ENCODE peak calls at places on chromosome 4, in nine cellular contexts. I is right lobe of liver; S is CD8-positive, alpha-beta T cell; T is lower leg skin; Q is tibial artery; A is esophagus squamous epithelium; G is GM12865; F is fibroblast of lung; L is left lung. H is an unnamed sample.

GRCh38 chr4:113697429-113697828 is 64.1 kb downstream of the CAMK2D start:
- DNase-seq in I (no peak), S (no peak), T (no peak), Q (no peak), A (no peak), G (no peak), F (no peak), L (no peak), H (no peak)

GRCh38 chr4:10296730-10297129 is 160.5 kb downstream of the ZNF518B start:
- DNase-seq in I (no peak), S (no peak), T (peak), Q (no peak), A (no peak), G (no peak), F (no peak), L (no peak), H (no peak)

GRCh38 chr4:119825696-119826095 is 197.1 kb upstream of the PDE5A start:
- DNase-seq in I (no peak), S (no peak), T (no peak), Q (no peak), A (no peak), G (no peak), F (no peak), L (no peak), H (no peak)

GRCh38 chr4:15150636-15151432 is 148.6 kb downstream of the CPEB2 start:
- DNase-seq in I (no peak), S (no peak), T (no peak), Q (no peak), A (no peak), G (no peak), F (no peak), L (no peak), H (no peak)

GRCh38 chr4:83149885-83150562 is 35.5 kb upstream of the PLAC8 start:
- DNase-seq in I (no peak), S (no peak), T (no peak), Q (no peak), A (no peak), G (no peak), F (no peak), L (no peak), H (no peak)

GRCh38 chr4:6474705-6475457 is 2.5 kb upstream of the PPP2R2C start:
- DNase-seq in I (no peak), S (no peak), T (no peak), Q (no peak), A (no peak), G (no peak), F (no peak), L (no peak), H (no peak)

GRCh38 chr4:113435893-113436292 is 325.6 kb downstream of the CAMK2D start:
- DNase-seq in I (no peak), S (no peak), T (peak), Q (peak), A (no peak), G (no peak), F (peak), L (no peak), H (no peak)

GRCh38 chr4:2261853-2262144 is at the start of gene MXD4:
- DNase-seq in I (no peak), S (no peak), T (no peak), Q (no peak), A (no peak), G (no peak), F (no peak), L (no peak), H (no peak)

GRCh38 chr4:185254434-185254833 is 45.0 kb downstream of the SNX25 start:
- DNase-seq in I (no peak), S (no peak), T (no peak), Q (no peak), A (no peak), G (no peak), F (no peak), L (no peak), H (no peak)

GRCh38 chr4:177214935-177215334 is 94.7 kb upstream of the NEIL3 start:
- DNase-seq in I (no peak), S (no peak), T (no peak), Q (no peak), A (no peak), G (no peak), F (no peak), L (no peak), H (no peak)

GRCh38 chr4:189974056-189974455 is 33.4 kb downstream of the FRG1 start:
- DNase-seq in I (no peak), S (no peak), T (no peak), Q (no peak), A (no peak), G (no peak), F (peak), L (no peak), H (no peak)

GRCh38 chr4:145851516-145852201 is 87.0 kb downstream of the ZNF827 start:
- DNase-seq in I (no peak), S (no peak), T (no peak), Q (no peak), A (no peak), G (no peak), F (no peak), L (no peak), H (no peak)

GRCh38 chr4:121656269-121656641 is 40.5 kb downstream of the ANXA5 start:
- DNase-seq in I (no peak), S (no peak), T (peak), Q (peak), A (no peak), G (peak), F (peak), L (no peak), H (peak)

GRCh38 chr4:1072830-1073446 is 40.4 kb downstream of the RNF212 start:
- DNase-seq in I (peak), S (peak), T (peak), Q (peak), A (no peak), G (peak), F (peak), L (no peak), H (peak)

GRCh38 chr4:18234108-18234507 is 212.6 kb upstream of the LCORL start:
- DNase-seq in I (no peak), S (no peak), T (no peak), Q (no peak), A (no peak), G (no peak), F (no peak), L (no peak), H (no peak)

GRCh38 chr4:77913353-77913752 is 50.7 kb downstream of the MRPL1 start:
- DNase-seq in I (no peak), S (no peak), T (no peak), Q (no peak), A (no peak), G (no peak), F (no peak), L (no peak), H (no peak)

GRCh38 chr4:114040319-114041116 is 61.1 kb upstream of the ARSJ start:
- DNase-seq in I (no peak), S (no peak), T (no peak), Q (no peak), A (no peak), G (peak), F (peak), L (no peak), H (no peak)

GRCh38 chr4:127849505-127850234 is 31.0 kb upstream of the PLK4 start:
- DNase-seq in I (no peak), S (no peak), T (no peak), Q (no peak), A (no peak), G (no peak), F (peak), L (no peak), H (no peak)

GRCh38 chr4:138263438-138263837 is 21.3 kb upstream of the SLC7A11 start:
- DNase-seq in I (no peak), S (no peak), T (no peak), Q (no peak), A (no peak), G (no peak), F (peak), L (no peak), H (no peak)

GRCh38 chr4:159178147-159178541 is 75.3 kb downstream of the RAPGEF2 start:
- DNase-seq in I (no peak), S (no peak), T (no peak), Q (no peak), A (no peak), G (no peak), F (peak), L (no peak), H (no peak)

GRCh38 chr4:153209410-153209809 is 5.2 kb downstream of the TRIM2 start:
- DNase-seq in I (no peak), S (no peak), T (no peak), Q (no peak), A (no peak), G (no peak), F (no peak), L (no peak), H (no peak)

GRCh38 chr4:51880016-51880915 is 37.3 kb downstream of the DCUN1D4 start:
- DNase-seq in I (peak), S (no peak), T (no peak), Q (no peak), A (no peak), G (no peak), F (no peak), L (no peak), H (no peak)

GRCh38 chr4:140641789-140642439 is 73.2 kb upstream of the UCP1 start:
- DNase-seq in I (peak), S (no peak), T (no peak), Q (no peak), A (no peak), G (no peak), F (peak), L (peak), H (no peak)

GRCh38 chr4:48905363-48906015 is 1.1 kb downstream of the OCIAD2 start:
- DNase-seq in I (peak), S (no peak), T (no peak), Q (no peak), A (no peak), G (no peak), F (peak), L (no peak), H (no peak)

GRCh38 chr4:105145059-105145912 is 1.4 kb upstream of the TET2 start:
- DNase-seq in I (no peak), S (no peak), T (no peak), Q (no peak), A (no peak), G (peak), F (peak), L (no peak), H (no peak)

GRCh38 chr4:157558016-157558415 is 337.5 kb downstream of the GRIA2 start:
- DNase-seq in I (no peak), S (no peak), T (no peak), Q (no peak), A (no peak), G (no peak), F (no peak), L (no peak), H (no peak)

GRCh38 chr4:176769519-176769918 is 23.2 kb downstream of the VEGFC start:
- DNase-seq in I (no peak), S (no peak), T (no peak), Q (no peak), A (no peak), G (no peak), F (peak), L (no peak), H (no peak)

GRCh38 chr4:37440519-37440900 is 196.0 kb downstream of the NWD2 start:
- DNase-seq in I (no peak), S (no peak), T (no peak), Q (no peak), A (no peak), G (no peak), F (no peak), L (no peak), H (no peak)

GRCh38 chr4:52371861-52372260 is 287.2 kb downstream of the USP46 start:
- DNase-seq in I (no peak), S (no peak), T (no peak), Q (no peak), A (no peak), G (no peak), F (no peak), L (no peak), H (no peak)

GRCh38 chr4:68271851-68272756 is 26.6 kb upstream of the TMPRSS11B start:
- DNase-seq in I (no peak), S (no peak), T (no peak), Q (no peak), A (no peak), G (peak), F (peak), L (no peak), H (peak)

GRCh38 chr4:108324450-108324849 is 155.7 kb upstream of the LEF1 start:
- DNase-seq in I (no peak), S (no peak), T (no peak), Q (no peak), A (no peak), G (no peak), F (no peak), L (no peak), H (no peak)

GRCh38 chr4:925171-925570 is 6.9 kb downstream of the GAK start:
- DNase-seq in I (no peak), S (no peak), T (no peak), Q (no peak), A (no peak), G (no peak), F (no peak), L (peak), H (no peak)

GRCh38 chr4:110195561-110196205 is 2.7 kb downstream of the ELOVL6 start:
- DNase-seq in I (peak), S (peak), T (peak), Q (no peak), A (no peak), G (peak), F (peak), L (no peak), H (no peak)

GRCh38 chr4:3248811-3249661 is at the start of gene MSANTD1:
- DNase-seq in I (no peak), S (no peak), T (no peak), Q (no peak), A (no peak), G (no peak), F (peak), L (peak), H (no peak)

GRCh38 chr4:39526810-39527295 is 386 bp downstream of the UGDH start:
- DNase-seq in I (no peak), S (peak), T (peak), Q (no peak), A (no peak), G (peak), F (no peak), L (no peak), H (no peak)

GRCh38 chr4:121950212-121950679 is 1.6 kb downstream of the TRPC3 start:
- DNase-seq in I (peak), S (peak), T (peak), Q (peak), A (no peak), G (peak), F (peak), L (peak), H (peak)

GRCh38 chr4:137558951-137559350 is 26.7 kb upstream of the PCDH18 start:
- DNase-seq in I (no peak), S (no peak), T (no peak), Q (no peak), A (no peak), G (peak), F (peak), L (no peak), H (no peak)

GRCh38 chr4:123452585-123452984 is 56.0 kb downstream of the SPRY1 start:
- DNase-seq in I (no peak), S (no peak), T (peak), Q (peak), A (no peak), G (no peak), F (peak), L (no peak), H (no peak)

GRCh38 chr4:123453006-123453685 is 56.6 kb downstream of the SPRY1 start:
- DNase-seq in I (no peak), S (no peak), T (no peak), Q (no peak), A (no peak), G (no peak), F (no peak), L (no peak), H (no peak)

GRCh38 chr4:123449362-123449761 is 52.8 kb downstream of the SPRY1 start:
- DNase-seq in I (no peak), S (no peak), T (no peak), Q (no peak), A (no peak), G (no peak), F (no peak), L (no peak), H (no peak)

GRCh38 chr4:123449780-123450179 is 53.2 kb downstream of the SPRY1 start:
- DNase-seq in I (no peak), S (no peak), T (no peak), Q (no peak), A (no peak), G (peak), F (peak), L (no peak), H (no peak)

DNA sequence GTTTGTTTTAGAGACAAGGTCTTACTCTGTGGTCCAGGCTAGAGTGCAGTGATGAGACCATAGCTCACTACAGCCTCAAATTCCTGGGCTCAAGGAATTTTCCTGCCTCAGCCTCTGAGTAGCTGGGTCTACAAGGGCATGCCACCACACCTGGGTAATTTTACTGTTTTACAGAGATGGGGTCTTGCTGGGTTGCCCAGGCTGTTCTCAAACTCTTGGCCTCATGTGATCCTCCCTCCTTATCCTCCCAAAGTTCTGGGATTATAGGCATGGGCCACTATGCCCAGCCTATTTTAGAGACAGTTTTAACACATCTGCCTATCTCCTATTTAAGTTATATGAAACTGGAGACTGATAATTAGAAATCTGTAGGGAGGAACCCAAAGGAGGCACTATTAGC is 53.8 kb downstream of the SPRY1 start:
- DNase-seq in I (no peak), S (no peak), T (no peak), Q (no peak), A (no peak), G (no peak), F (no peak), L (no peak), H (no peak)
- H3K4me3 ChIP-seq in I (no peak), S (no peak), T (no peak), Q (no peak), A (no peak), G (no peak), F (no peak), L (no peak), H (no peak)

GRCh38 chr4:74038161-74039064 is at the start of gene CXCL3:
- DNase-seq in I (peak), S (no peak), T (peak), Q (peak), A (no peak), G (peak), F (peak), L (peak), H (no peak)
- TF ChIP-seq CTCF in I (peak), S (no peak), T (no peak), Q (peak), A (peak), G (peak), F (no peak), L (peak), H (peak)

GRCh38 chr4:133149364-133149695 is 236 bp downstream of the PCDH10 start:
- DNase-seq in I (no peak), S (no peak), T (no peak), Q (no peak), A (no peak), G (no peak), F (no peak), L (no peak), H (no peak)

GRCh38 chr4:133148690-133149363 is at the start of gene PCDH10:
- DNase-seq in I (peak), S (no peak), T (peak), Q (peak), A (no peak), G (no peak), F (peak), L (peak), H (no peak)

GRCh38 chr4:133147365-133147821 is 1.7 kb upstream of the PCDH10 start:
- DNase-seq in I (no peak), S (no peak), T (no peak), Q (no peak), A (no peak), G (no peak), F (no peak), L (no peak), H (no peak)

GRCh38 chr4:133146574-133147198 is 2.4 kb upstream of the PCDH10 start:
- DNase-seq in I (no peak), S (no peak), T (no peak), Q (no peak), A (no peak), G (peak), F (peak), L (peak), H (no peak)

GRCh38 chr4:133147922-133148689 is 988 bp upstream of the PCDH10 start:
- DNase-seq in I (no peak), S (no peak), T (no peak), Q (no peak), A (no peak), G (no peak), F (peak), L (peak), H (no peak)
- H3K4me3 ChIP-seq in I (peak), S (no peak), T (peak), Q (peak), A (peak), G (no peak), F (peak), L (peak), H (no peak)

GRCh38 chr4:97910005-97910404 is 233.3 kb downstream of the STPG2 start:
- DNase-seq in I (no peak), S (no peak), T (no peak), Q (no peak), A (no peak), G (no peak), F (no peak), L (no peak), H (no peak)
- TF ChIP-seq CTCF in I (peak), S (no peak), T (no peak), Q (no peak), A (no peak), G (no peak), F (no peak), L (no peak), H (peak)

DNA sequence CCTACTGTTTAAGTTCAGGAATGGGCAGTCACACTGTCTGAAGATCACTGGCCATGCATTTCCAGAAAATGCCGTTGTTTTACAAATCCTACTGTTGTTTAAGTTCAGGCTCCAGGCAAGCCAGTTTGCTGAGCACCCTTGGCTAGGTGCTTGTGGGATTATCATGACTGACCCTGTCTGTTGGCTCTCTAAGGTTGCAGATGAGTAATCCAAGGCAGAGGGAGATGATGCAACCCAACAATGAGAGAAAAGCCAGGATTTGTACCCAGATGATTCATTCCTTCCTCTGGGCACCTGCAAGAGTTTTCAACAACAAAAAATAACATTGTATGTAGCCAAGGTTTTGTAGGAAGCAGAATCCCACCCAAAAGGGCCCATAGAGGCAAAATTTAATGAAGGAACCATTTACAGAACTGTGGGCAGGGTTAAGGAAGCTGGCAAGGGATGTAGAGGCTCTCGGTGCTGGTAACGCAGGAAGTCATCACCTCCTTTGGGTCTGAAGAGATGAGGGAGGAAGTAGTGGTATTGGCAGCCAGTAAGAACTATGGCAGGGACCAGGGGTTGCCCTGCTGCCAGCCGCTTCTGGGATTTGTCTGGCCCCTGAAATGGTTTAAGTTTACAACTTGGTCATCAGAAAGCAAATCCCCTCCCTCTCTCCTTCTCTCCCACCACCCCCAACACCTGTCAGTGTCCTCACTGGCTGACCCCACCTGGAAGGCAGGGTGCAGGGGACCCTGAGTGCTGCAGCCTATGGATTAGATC is 54.8 kb downstream of the MSX1 start:
- DNase-seq in I (no peak), S (no peak), T (no peak), Q (no peak), A (no peak), G (no peak), F (no peak), L (no peak), H (no peak)
- H3K4me3 ChIP-seq in I (no peak), S (no peak), T (no peak), Q (no peak), A (no peak), G (no peak), F (no peak), L (no peak), H (no peak)